ENCODE peak calls at places on chromosomes 4 and X, in six cellular contexts. V is uterus, P is IMR-90, Q is A549, I is suprapubic skin, E is esophagus squamous epithelium. S is an unnamed sample.
A peak's percentile ranks its signal among the peaks of the same experiment; 100 is the strongest.

GRCh38 chr4:187493661-187494060 is 501.9 kb upstream of the ZFP42 start:
- DNase-seq in E (no peak), I (no peak), P (no peak), V (no peak), Q (no peak), S (no peak)

GRCh38 chr4:165384608-165385007 is 5.8 kb downstream of the CPE start:
- DNase-seq in P (peak; percentile 11), I (no peak), Q (no peak), E (no peak), V (no peak), S (no peak)

GRCh38 chr4:109078724-109079123 is 223.7 kb downstream of the COL25A1 start:
- DNase-seq in I (no peak), Q (no peak), E (no peak), P (peak; percentile 81), V (no peak), S (no peak)

GRCh38 chr4:47839259-47839658 is 1.4 kb upstream of the CORIN start:
- DNase-seq in Q (no peak), E (no peak), I (no peak), V (peak; percentile 48), P (peak; percentile 62), S (no peak)

GRCh38 chr4:123419885-123420743 is 23.5 kb downstream of the SPRY1 start:
- DNase-seq in I (no peak), Q (no peak), V (no peak), P (no peak), E (no peak), S (no peak)

GRCh38 chr4:109631709-109632108 is 71.5 kb downstream of the CASP6 start:
- DNase-seq in Q (peak; percentile 13), V (peak; percentile 38), P (peak; percentile 4), I (no peak), E (no peak), S (no peak)

GRCh38 chr4:16205298-16206164 is 20.7 kb downstream of the TAPT1 start:
- DNase-seq in P (no peak), Q (peak; percentile 14), E (no peak), I (no peak), V (no peak), S (no peak)

GRCh38 chr4:121269001-121269400 is 104.9 kb upstream of the TNIP3 start:
- DNase-seq in P (no peak), I (no peak), V (no peak), E (no peak), Q (no peak), S (no peak)

GRCh38 chrX:15988661-15989603 is 134.3 kb upstream of the AP1S2 start:
- DNase-seq in E (no peak), V (peak; percentile 14), I (no peak), P (peak; percentile 82), Q (no peak), S (no peak)

GRCh38 chrX:120561634-120562568 is 1.1 kb upstream of the CUL4B start:
- DNase-seq in P (no peak), I (no peak), V (no peak), E (no peak), Q (no peak), S (no peak)

GRCh38 chrX:150099316-150099715 is 161.0 kb upstream of the EOLA2 start:
- DNase-seq in I (no peak), E (no peak), Q (no peak), V (no peak), P (no peak), S (no peak)

GRCh38 chr4:149914521-149915115 is 99.0 kb upstream of the IQCM start:
- DNase-seq in Q (peak; percentile 25), P (peak; percentile 68), E (no peak), V (peak; percentile 15), I (no peak), S (no peak)

GRCh38 chrX:47817421-47817820 is 19.3 kb upstream of the ZNF81 start:
- DNase-seq in E (no peak), Q (no peak), V (no peak), I (no peak), P (no peak), S (no peak)

GRCh38 chr4:2281575-2282343 is 19.9 kb upstream of the MXD4 start:
- DNase-seq in I (no peak), E (no peak), Q (no peak), V (no peak), P (no peak), S (no peak)

GRCh38 chr4:110669663-110670062 is 46.8 kb upstream of the PITX2 start:
- DNase-seq in V (no peak), Q (no peak), I (no peak), P (no peak), E (no peak), S (no peak)

GRCh38 chr4:14404730-14405129 is 597.6 kb upstream of the CPEB2 start:
- DNase-seq in P (no peak), Q (no peak), I (no peak), V (no peak), E (no peak), S (no peak)

GRCh38 chrX:49171752-49172279 is at the start of gene PLP2:
- DNase-seq in I (peak; percentile 78), E (no peak), Q (no peak), P (peak; percentile 40), V (peak; percentile 57), S (peak; percentile 55)

GRCh38 chr4:3745886-3746656 is 20.1 kb upstream of the ADRA2C start:
- DNase-seq in Q (peak; percentile 40), P (no peak), I (no peak), V (no peak), E (no peak), S (no peak)

GRCh38 chrX:109733658-109734022 is 583 bp upstream of the ACSL4 start:
- DNase-seq in I (no peak), E (no peak), Q (no peak), V (no peak), P (no peak), S (no peak)

GRCh38 chrX:40772290-40772689 is 36.9 kb upstream of the MED14 start:
- DNase-seq in V (no peak), I (no peak), P (peak; percentile 75), Q (no peak), E (no peak), S (no peak)

GRCh38 chrX:136691028-136691809 is 43.3 kb downstream of the CD40LG start:
- DNase-seq in V (no peak), E (no peak), P (peak; percentile 15), Q (no peak), I (no peak), S (no peak)

GRCh38 chrX:53686151-53686885 is at the start of gene HUWE1:
- DNase-seq in V (peak; percentile 77), P (peak; percentile 58), I (peak; percentile 88), E (peak; percentile 7), Q (peak; percentile 63), S (peak; percentile 84)
- TF ChIP-seq POLR2A in V (peak; percentile 38), P (no peak), I (no peak), E (no peak), Q (peak; percentile 67), S (peak; percentile 55)

GRCh38 chrX:104118765-104119164 is 6.4 kb downstream of the ZCCHC18 start:
- DNase-seq in P (no peak), E (no peak), Q (no peak), V (no peak), I (no peak), S (no peak)
- H3K27ac ChIP-seq in P (no peak overlapping the region), E (no peak overlapping the region), Q (no peak overlapping the region), V (no peak overlapping the region), I (no peak overlapping the region), S (no peak overlapping the region)

GRCh38 chr4:104532677-104533076 is 38.0 kb upstream of the CXXC4 start:
- DNase-seq in E (no peak), P (no peak), V (no peak), I (no peak), Q (no peak), S (no peak)

DNA sequence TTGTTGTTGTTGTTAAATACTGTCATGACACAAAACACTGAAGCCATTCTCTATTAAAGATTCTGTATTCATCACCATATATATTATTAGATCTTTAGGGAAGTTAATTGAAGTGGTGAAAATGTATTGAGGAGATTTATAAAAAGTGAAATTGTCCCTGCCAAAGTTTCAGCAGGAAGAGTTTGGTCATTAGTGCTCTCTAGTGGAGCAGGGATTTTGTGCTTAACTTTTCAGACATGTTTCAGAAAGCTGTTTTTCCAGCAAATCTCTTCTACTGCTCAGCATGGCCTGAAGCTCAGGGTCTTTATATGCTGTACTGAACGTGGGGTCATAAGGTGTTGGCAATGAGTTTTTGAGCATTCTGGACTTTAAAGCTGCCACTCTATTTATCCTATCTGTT is 36.7 kb upstream of the CXXC4 start:
- DNase-seq in Q (no peak), P (no peak), I (no peak), E (no peak), V (no peak), S (no peak)
- TF ChIP-seq CTCF in Q (no peak), P (no peak), I (no peak), E (no peak), V (no peak), S (peak; percentile 14)

GRCh38 chr4:159766241-159766640 is 663.4 kb downstream of the RAPGEF2 start:
- DNase-seq in Q (no peak), I (no peak), V (no peak), E (no peak), P (no peak), S (no peak)
- TF ChIP-seq POLR2A in Q (no peak), I (no peak), V (no peak), E (no peak), P (no peak), S (no peak)

GRCh38 chr4:184479516-184479950 is 5.2 kb upstream of the IRF2 start:
- DNase-seq in E (no peak), V (no peak), I (no peak), Q (no peak), P (no peak), S (no peak)

GRCh38 chr4:184475096-184475461 is 729 bp upstream of the IRF2 start:
- DNase-seq in P (peak; percentile 35), Q (peak; percentile 28), I (peak; percentile 86), V (peak; percentile 66), E (peak; percentile 7), S (peak; percentile 61)

GRCh38 chr4:184474261-184475095 is at the start of gene IRF2:
- DNase-seq in P (peak; percentile 97), V (peak; percentile 98), I (peak; percentile 98), E (peak; percentile 83), Q (peak; percentile 81), S (peak; percentile 98)

GRCh38 chr4:184476660-184477059 is 2.3 kb upstream of the IRF2 start:
- DNase-seq in V (no peak), E (no peak), Q (no peak), I (no peak), P (no peak), S (no peak)

GRCh38 chr4:184477201-184477999 is 3.0 kb upstream of the IRF2 start:
- DNase-seq in P (no peak), I (no peak), E (no peak), V (no peak), Q (no peak), S (no peak)
- H3K27ac ChIP-seq in P (no peak overlapping the region), I (peak overlapping the region; percentile 100), E (no peak overlapping the region), V (peak overlapping the region; percentile 17), Q (no peak overlapping the region), S (peak overlapping the region; percentile 24)

GRCh38 chr4:35038845-35039244 is 1205.5 kb downstream of the ARAP2 start:
- DNase-seq in E (no peak), I (no peak), Q (no peak), V (no peak), P (no peak), S (no peak)
- TF ChIP-seq CTCF in E (no peak), I (no peak), Q (no peak), V (no peak), P (no peak), S (no peak)

S was measured in right lobe of liver.